ENCODE peak calls at places on chromosomes 16 and 17, in seven cellular contexts. Q is suprapubic skin; T is DND-41; Z is CD8-positive, alpha-beta memory T cell; B is mesendoderm; O is uterus; V is A549. I is an unnamed sample.

GRCh38 chr17:7882068-7882467 is 6.5 kb upstream of the CHD3 start:
- DNase-seq in Q (peak; percentile 62), T (no peak), Z (no peak), B (no peak), O (no peak), V (no peak), I (no peak)

GRCh38 chr16:25988089-25988488 is 296.3 kb downstream of the HS3ST4 start:
- DNase-seq in Q (no peak), T (no peak), Z (no peak), B (peak; percentile 45), O (no peak), V (no peak), I (no peak)

GRCh38 chr16:70688266-70688742 is 2.5 kb upstream of the MTSS2 start:
- DNase-seq in Q (no peak), T (no peak), Z (no peak), B (no peak), O (peak; percentile 80), V (no peak), I (no peak)

GRCh38 chr16:73154063-73154870 is 106.3 kb upstream of the ZFHX3 start:
- DNase-seq in Q (no peak), T (no peak), Z (no peak), B (no peak), O (peak; percentile 21), V (no peak), I (no peak)

GRCh38 chr17:71821512-71821911 is 299.3 kb upstream of the SOX9 start:
- DNase-seq in Q (no peak), T (no peak), Z (no peak), B (no peak), O (no peak), V (no peak), I (no peak)

GRCh38 chr17:65181237-65182061 is 44.3 kb downstream of the RGS9 start:
- DNase-seq in Q (no peak), T (peak; percentile 60), Z (no peak), B (no peak), O (no peak), V (no peak), I (peak; percentile 57)

GRCh38 chr17:33927732-33928133 is 327.4 kb upstream of the CCL2 start:
- DNase-seq in Q (no peak), T (no peak), Z (no peak), B (peak; percentile 50), O (no peak), V (peak; percentile 10), I (peak; percentile 9)

GRCh38 chr17:27559506-27559931 is 71.5 kb upstream of the LGALS9 start:
- DNase-seq in Q (no peak), T (no peak), Z (no peak), B (no peak), O (peak; percentile 76), V (no peak), I (no peak)

DNA sequence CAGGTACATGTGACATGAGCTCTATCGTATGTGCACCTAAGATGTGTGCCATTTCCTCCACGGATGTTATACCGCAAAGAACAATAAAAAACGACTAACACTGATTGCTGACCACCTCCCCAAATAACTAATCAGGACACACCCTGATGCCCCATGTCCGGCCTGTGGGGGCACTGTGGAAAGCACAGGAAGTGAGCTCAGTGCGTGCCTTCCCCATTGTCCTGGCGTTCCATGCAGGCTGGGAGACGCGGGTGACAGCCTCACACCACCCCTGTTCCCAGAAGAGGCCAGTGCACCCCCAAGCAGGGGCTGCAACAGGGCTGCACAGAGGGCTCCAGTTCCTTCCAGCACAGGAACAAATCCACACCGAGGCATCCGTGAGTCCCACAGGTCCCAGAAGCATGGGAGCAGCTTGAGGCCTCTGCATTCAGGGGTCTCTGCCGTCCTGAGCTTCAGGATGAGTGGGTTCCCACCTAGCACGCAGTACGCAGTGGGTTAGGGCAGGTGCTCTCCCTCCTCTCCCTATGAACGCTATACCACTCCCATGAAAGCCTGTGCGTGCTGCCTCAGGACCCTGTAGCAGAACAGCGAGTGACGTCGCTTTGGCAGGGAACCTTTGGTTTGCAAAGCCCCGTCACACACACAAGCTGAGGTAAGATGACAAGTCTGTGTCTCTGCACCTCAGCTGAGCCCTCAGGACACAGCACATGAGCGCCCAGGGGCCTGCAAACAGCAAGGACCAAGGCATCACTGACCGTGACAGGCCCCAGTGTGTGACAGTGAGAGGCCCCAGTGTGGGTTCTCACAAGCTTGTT is 117.7 kb downstream of the ZNF778 start:
- DNase-seq in Q (no peak), T (no peak), Z (no peak), B (no peak), O (no peak), V (no peak), I (no peak)
- H3K4me1 ChIP-seq in Q (peaks cover 36% of the 10 kb centered on the region), T (peaks cover 4% of the 10 kb centered on the region), Z (peaks cover 76% of the 10 kb centered on the region), B (peaks cover 7% of the 10 kb centered on the region), O (peaks cover 36% of the 10 kb centered on the region), V (peaks cover 63% of the 10 kb centered on the region), I (peaks cover 26% of the 10 kb centered on the region)

GRCh38 chr16:85390511-85391174 is 222.5 kb upstream of the GSE1 start:
- DNase-seq in Q (peak; percentile 94), T (peak; percentile 16), Z (no peak), B (no peak), O (peak; percentile 89), V (peak; percentile 90), I (no peak)
- H3K27ac ChIP-seq in Q (peak overlapping the region; percentile 52), T (no peak overlapping the region), Z (peak overlapping the region; percentile 24), B (no peak overlapping the region), O (peak overlapping the region; percentile 65), V (peak overlapping the region; percentile 75), I (no peak overlapping the region)

GRCh38 chr16:1989826-1990335 is at the start of gene SYNGR3:
- DNase-seq in Q (no peak), T (no peak), Z (no peak), B (peak; percentile 39), O (no peak), V (no peak), I (no peak)
- H3K4me3 ChIP-seq in Q (peak within 1 kb of the TSS; percentile 49), T (no peak within 1 kb of the TSS), Z (peak within 1 kb of the TSS; percentile 64), B (peak within 1 kb of the TSS; percentile 34), O (no peak within 1 kb of the TSS), V (peak within 1 kb of the TSS; percentile 56), I (peak within 1 kb of the TSS; percentile 70)

GRCh38 chr17:49640556-49640955 is 37.3 kb downstream of the SPOP start:
- DNase-seq in Q (no peak), T (no peak), Z (no peak), B (no peak), O (no peak), V (no peak), I (no peak)

GRCh38 chr17:49635121-49635520 is 42.8 kb downstream of the SPOP start:
- DNase-seq in Q (no peak), T (no peak), Z (no peak), B (no peak), O (no peak), V (no peak), I (no peak)

GRCh38 chr17:49638818-49639217 is 39.1 kb downstream of the SPOP start:
- DNase-seq in Q (no peak), T (no peak), Z (no peak), B (no peak), O (no peak), V (no peak), I (no peak)

GRCh38 chr17:49637050-49637449 is 40.8 kb downstream of the SPOP start:
- DNase-seq in Q (no peak), T (no peak), Z (no peak), B (no peak), O (no peak), V (no peak), I (no peak)

DNA sequence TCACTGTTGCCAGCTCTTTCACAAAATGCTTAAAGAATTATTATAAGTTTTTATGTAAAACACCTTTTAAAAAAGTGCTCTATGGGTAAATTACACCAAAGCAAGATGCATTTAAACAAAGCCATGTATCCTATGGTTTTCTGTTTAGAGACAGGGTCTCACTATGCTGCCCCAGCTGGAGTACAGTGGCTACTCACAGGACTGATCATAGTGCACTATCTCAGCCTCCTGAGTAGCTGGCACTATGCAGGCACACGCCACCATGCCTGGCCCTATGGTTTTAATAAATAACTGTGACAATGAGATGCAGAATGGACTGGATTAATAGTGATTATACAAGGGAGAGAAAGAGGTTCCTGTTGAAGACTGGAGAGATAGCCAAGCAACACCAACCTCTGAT is 40.2 kb downstream of the SPOP start:
- DNase-seq in Q (no peak), T (no peak), Z (no peak), B (no peak), O (no peak), V (no peak), I (no peak)
- H3K4me1 ChIP-seq in Q (peaks cover 33% of the 10 kb centered on the region), T (no peaks in the 10 kb centered on the region), Z (peaks cover 4% of the 10 kb centered on the region), B (peaks cover 2% of the 10 kb centered on the region), O (peaks cover 10% of the 10 kb centered on the region), V (peaks cover 13% of the 10 kb centered on the region), I (no peaks in the 10 kb centered on the region)

GRCh38 chr16:57054771-57055170 is 37.6 kb upstream of the CPNE2 start:
- DNase-seq in Q (no peak), T (no peak), Z (no peak), B (no peak), O (no peak), V (no peak), I (no peak)

GRCh38 chr16:57053206-57053605 is 39.2 kb upstream of the CPNE2 start:
- DNase-seq in Q (no peak), T (no peak), Z (no peak), B (no peak), O (no peak), V (no peak), I (no peak)

GRCh38 chr16:57049678-57050077 is 42.7 kb upstream of the CPNE2 start:
- DNase-seq in Q (no peak), T (no peak), Z (no peak), B (no peak), O (no peak), V (no peak), I (peak; percentile 72)

GRCh38 chr16:57054338-57054737 is 38.0 kb upstream of the CPNE2 start:
- DNase-seq in Q (no peak), T (no peak), Z (no peak), B (no peak), O (no peak), V (no peak), I (no peak)

DNA sequence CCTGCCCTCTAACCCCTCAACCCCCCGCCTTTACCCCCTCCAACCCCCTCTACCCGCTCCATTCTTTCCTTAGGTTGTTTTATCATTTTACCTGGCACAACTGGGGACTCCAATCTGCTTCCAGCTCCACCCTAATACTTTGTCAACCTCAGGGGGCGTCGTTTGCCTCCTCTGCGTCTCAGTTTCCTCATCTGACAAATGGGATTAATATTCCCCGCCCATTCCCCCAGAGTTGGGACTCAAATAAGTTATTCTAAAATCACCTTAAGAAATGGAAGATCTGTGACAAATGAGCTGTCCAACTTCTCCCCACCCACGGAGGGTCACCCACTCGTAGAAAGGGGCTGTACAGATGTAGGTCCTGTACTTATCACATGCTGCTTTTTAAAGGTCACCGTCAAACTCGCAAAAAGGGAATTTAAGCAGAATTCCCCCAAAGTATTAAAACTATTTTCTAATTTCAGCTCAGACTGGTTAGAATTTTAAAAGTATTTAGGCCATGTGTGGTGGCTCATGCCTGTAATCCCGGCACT is 40.6 kb upstream of the CPNE2 start:
- DNase-seq in Q (no peak), T (no peak), Z (no peak), B (no peak), O (no peak), V (no peak), I (no peak)
- H3K27ac ChIP-seq in Q (no peak overlapping the region), T (no peak overlapping the region), Z (no peak overlapping the region), B (no peak overlapping the region), O (no peak overlapping the region), V (no peak overlapping the region), I (no peak overlapping the region)

GRCh38 chr17:1217030-1217429 is 37.2 kb upstream of the ABR start:
- DNase-seq in Q (no peak), T (no peak), Z (no peak), B (no peak), O (no peak), V (no peak), I (no peak)
- H3K4me3 ChIP-seq in Q (no peak overlapping the region), T (no peak overlapping the region), Z (no peak overlapping the region), B (no peak overlapping the region), O (no peak overlapping the region), V (no peak overlapping the region), I (no peak overlapping the region)

I was measured in MM.1S.